ENCODE peak calls at places on chromosomes 5 and 9, in eight cellular contexts. P, U, F, I, T, H, B and E are unnamed samples.

GRCh38 chr9:106860731-106861584 is 2.0 kb upstream of the ZNF462 start:
- DNase-seq in P (peak), U (peak), F (peak), I (peak), T (peak), H (peak), B (no peak), E (peak)

GRCh38 chr5:109901628-109901981 is 211.9 kb downstream of the MAN2A1 start:
- DNase-seq in P (no peak), U (no peak), F (no peak), I (no peak), T (no peak), H (no peak), B (no peak), E (no peak)

GRCh38 chr9:93033541-93033940 is 25.0 kb upstream of the SUSD3 start:
- DNase-seq in P (peak), U (no peak), F (no peak), I (no peak), T (no peak), H (no peak), B (no peak), E (no peak)

GRCh38 chr9:115008536-115008935 is 78.1 kb upstream of the TNFSF8 start:
- DNase-seq in P (peak), U (no peak), F (no peak), I (peak), T (no peak), H (no peak), B (peak), E (peak)

GRCh38 chr5:143393516-143393915 is 10.0 kb downstream of the NR3C1 start:
- DNase-seq in P (no peak), U (no peak), F (no peak), I (no peak), T (no peak), H (no peak), B (no peak), E (no peak)

GRCh38 chr5:43386960-43387362 is 25.2 kb downstream of the CCL28 start:
- DNase-seq in P (no peak), U (no peak), F (no peak), I (no peak), T (no peak), H (no peak), B (no peak), E (no peak)

GRCh38 chr5:96961053-96961452 is 25.2 kb downstream of the LNPEP start:
- DNase-seq in P (peak), U (no peak), F (no peak), I (no peak), T (no peak), H (no peak), B (no peak), E (no peak)

GRCh38 chr9:33166263-33167083 is 663 bp downstream of the B4GALT1 start:
- DNase-seq in P (peak), U (peak), F (no peak), I (no peak), T (peak), H (peak), B (peak), E (peak)

GRCh38 chr9:33318781-33319180 is 28.5 kb downstream of the NFX1 start:
- DNase-seq in P (no peak), U (no peak), F (no peak), I (no peak), T (no peak), H (no peak), B (no peak), E (no peak)

GRCh38 chr9:95005276-95006141 is 279.0 kb downstream of the AOPEP start:
- DNase-seq in P (no peak), U (peak), F (no peak), I (no peak), T (peak), H (no peak), B (no peak), E (no peak)

GRCh38 chr9:2494571-2494970 is 127.0 kb upstream of the VLDLR start:
- DNase-seq in P (peak), U (no peak), F (no peak), I (peak), T (peak), H (no peak), B (peak), E (no peak)

GRCh38 chr5:148828461-148829247 is 2.2 kb downstream of the ADRB2 start:
- DNase-seq in P (no peak), U (no peak), F (no peak), I (no peak), T (no peak), H (no peak), B (no peak), E (no peak)

GRCh38 chr9:127650511-127650910 is 38.4 kb downstream of the STXBP1 start:
- DNase-seq in P (no peak), U (no peak), F (peak), I (no peak), T (no peak), H (no peak), B (no peak), E (no peak)

GRCh38 chr5:858726-859125 is 7.9 kb upstream of the ZDHHC11 start:
- DNase-seq in P (no peak), U (no peak), F (no peak), I (no peak), T (no peak), H (no peak), B (no peak), E (no peak)

GRCh38 chr9:125889524-125890473 is 142.6 kb downstream of the PBX3 start:
- DNase-seq in P (peak), U (peak), F (peak), I (peak), T (peak), H (peak), B (no peak), E (peak)

GRCh38 chr5:130289132-130290088 is 385.1 kb downstream of the CHSY3 start:
- DNase-seq in P (peak), U (no peak), F (no peak), I (no peak), T (no peak), H (no peak), B (no peak), E (no peak)

GRCh38 chr9:95641591-95641990 is 124.8 kb upstream of the PTCH1 start:
- DNase-seq in P (peak), U (no peak), F (no peak), I (peak), T (no peak), H (no peak), B (no peak), E (no peak)

GRCh38 chr9:4837768-4838546 is 45.2 kb downstream of the RCL1 start:
- DNase-seq in P (peak), U (no peak), F (no peak), I (peak), T (no peak), H (no peak), B (peak), E (no peak)

GRCh38 chr9:16469184-16469583 is 401.3 kb downstream of the BNC2 start:
- DNase-seq in P (no peak), U (no peak), F (no peak), I (no peak), T (no peak), H (no peak), B (no peak), E (no peak)

GRCh38 chr9:133701981-133702797 is 36.0 kb downstream of the SARDH start:
- DNase-seq in P (peak), U (no peak), F (peak), I (no peak), T (no peak), H (peak), B (no peak), E (peak)

GRCh38 chr5:168443533-168443932 is 42.7 kb upstream of the RARS1 start:
- DNase-seq in P (peak), U (no peak), F (no peak), I (no peak), T (no peak), H (no peak), B (no peak), E (no peak)

GRCh38 chr9:128072144-128073021 is 4.4 kb downstream of the SLC25A25 start:
- DNase-seq in P (peak), U (no peak), F (peak), I (peak), T (no peak), H (peak), B (peak), E (no peak)

GRCh38 chr9:119370816-119371215 is 1.6 kb upstream of the BRINP1 start:
- DNase-seq in P (peak), U (peak), F (peak), I (peak), T (peak), H (no peak), B (no peak), E (no peak)

GRCh38 chr9:19922476-19923118 is 133.8 kb upstream of the SLC24A2 start:
- DNase-seq in P (peak), U (no peak), F (no peak), I (peak), T (peak), H (no peak), B (peak), E (no peak)

GRCh38 chr5:6452622-6453504 is 4.2 kb downstream of the UBE2QL1 start:
- DNase-seq in P (no peak), U (no peak), F (no peak), I (no peak), T (no peak), H (no peak), B (no peak), E (no peak)

GRCh38 chr9:20650750-20651299 is 28.5 kb upstream of the MLLT3 start:
- DNase-seq in P (no peak), U (no peak), F (no peak), I (no peak), T (no peak), H (no peak), B (no peak), E (no peak)

GRCh38 chr5:59249726-59250125 is 643.8 kb downstream of the PDE4D start:
- DNase-seq in P (no peak), U (no peak), F (no peak), I (no peak), T (no peak), H (no peak), B (no peak), E (no peak)

GRCh38 chr5:59254055-59254687 is 639.4 kb downstream of the PDE4D start:
- DNase-seq in P (no peak), U (no peak), F (no peak), I (no peak), T (no peak), H (no peak), B (no peak), E (no peak)

GRCh38 chr5:59251627-59252026 is 641.9 kb downstream of the PDE4D start:
- DNase-seq in P (no peak), U (no peak), F (no peak), I (no peak), T (no peak), H (no peak), B (no peak), E (no peak)

GRCh38 chr5:59256331-59256730 is 637.2 kb downstream of the PDE4D start:
- DNase-seq in P (no peak), U (no peak), F (no peak), I (no peak), T (no peak), H (no peak), B (no peak), E (no peak)

DNA sequence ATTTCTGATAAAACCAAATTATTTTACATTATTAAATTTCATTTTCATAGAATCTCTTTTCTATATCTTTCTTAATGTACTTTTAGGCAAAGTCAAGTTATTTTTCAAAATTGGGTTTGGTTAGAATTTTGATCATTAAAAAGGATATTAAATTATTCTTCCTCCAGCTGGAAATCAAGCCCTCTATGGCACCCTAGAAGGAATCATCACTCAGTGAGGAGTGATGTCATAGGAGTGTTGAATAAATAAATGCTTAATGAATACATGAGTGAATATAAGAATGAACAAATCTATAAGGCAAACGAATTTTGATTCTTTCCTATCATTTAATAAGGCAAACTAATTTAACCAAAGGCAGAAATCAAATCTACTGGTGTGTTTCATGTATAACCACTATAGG is 639.9 kb downstream of the PDE4D start:
- DNase-seq in P (no peak), U (no peak), F (no peak), I (no peak), T (no peak), H (no peak), B (no peak), E (no peak)
- TF ChIP-seq CTCF in P (no peak), U (no peak), F (no peak), I (no peak), T (no peak), H (no peak), B (no peak), E (no peak)

GRCh38 chr9:27476870-27477269 is 47.2 kb upstream of the IFNK start:
- DNase-seq in P (no peak), U (no peak), F (no peak), I (no peak), T (no peak), H (no peak), B (no peak), E (no peak)

GRCh38 chr9:27482709-27483108 is 41.4 kb upstream of the IFNK start:
- DNase-seq in P (no peak), U (no peak), F (no peak), I (no peak), T (no peak), H (no peak), B (no peak), E (no peak)

GRCh38 chr9:27474350-27474749 is 49.7 kb upstream of the IFNK start:
- DNase-seq in P (no peak), U (no peak), F (no peak), I (no peak), T (no peak), H (no peak), B (no peak), E (no peak)

GRCh38 chr9:27475057-27475456 is 49.0 kb upstream of the IFNK start:
- DNase-seq in P (no peak), U (no peak), F (no peak), I (no peak), T (no peak), H (no peak), B (no peak), E (no peak)

DNA sequence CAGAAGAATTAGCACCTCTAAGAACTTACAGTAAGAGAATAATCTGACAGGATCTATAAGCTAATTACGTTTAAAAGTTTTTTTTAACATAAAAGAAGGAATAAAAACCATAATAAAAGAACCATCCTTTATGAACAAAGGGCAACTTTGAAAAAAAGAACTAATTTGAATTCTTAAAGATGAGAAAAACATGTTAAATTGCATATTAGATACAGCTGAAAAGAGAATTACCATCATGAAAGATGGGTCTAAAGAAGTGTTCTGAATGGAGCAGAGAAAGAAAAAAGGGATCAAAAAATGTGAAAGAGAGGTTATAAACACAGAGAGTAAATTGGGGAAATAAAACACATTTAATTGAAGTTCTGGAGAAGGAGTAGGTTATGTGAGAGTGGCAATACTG is 45.8 kb upstream of the IFNK start:
- DNase-seq in P (no peak), U (no peak), F (no peak), I (no peak), T (no peak), H (no peak), B (no peak), E (no peak)
- TF ChIP-seq CTCF in P (no peak), U (no peak), F (no peak), I (no peak), T (no peak), H (no peak), B (no peak), E (no peak)

DNA sequence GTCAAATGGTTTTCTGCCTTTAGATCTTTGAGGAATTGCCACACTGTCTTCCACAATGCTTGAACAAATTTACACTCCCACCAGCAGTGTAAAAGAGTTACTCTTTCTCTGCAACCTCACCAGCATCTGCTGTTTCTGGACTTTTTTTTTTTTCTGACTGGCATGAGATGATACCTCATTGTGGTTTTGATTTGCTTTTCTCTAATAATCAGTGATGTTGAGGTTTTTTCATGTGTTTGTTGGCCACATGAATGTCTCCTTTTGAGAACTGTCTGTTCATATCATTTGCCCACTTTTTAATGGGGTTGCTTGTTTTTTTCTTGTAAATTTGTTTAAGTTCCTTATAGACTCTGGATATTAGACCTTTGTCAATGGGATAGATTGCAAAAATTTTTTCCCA is 129.2 kb upstream of the PTGER4 start:
- DNase-seq in P (no peak), U (no peak), F (no peak), I (no peak), T (no peak), H (no peak), B (no peak), E (no peak)
- TF ChIP-seq CTCF in P (no peak), U (no peak), F (no peak), I (no peak), T (no peak), H (no peak), B (no peak), E (no peak)

GRCh38 chr5:37900692-37901091 is 60.9 kb upstream of the GDNF start:
- DNase-seq in P (peak), U (peak), F (no peak), I (peak), T (peak), H (peak), B (peak), E (no peak)
- TF ChIP-seq CTCF in P (no peak), U (no peak), F (no peak), I (peak), T (peak), H (no peak), B (peak), E (no peak)

GRCh38 chr9:17509698-17510097 is 69.2 kb upstream of the SH3GL2 start:
- DNase-seq in P (no peak), U (no peak), F (no peak), I (peak), T (no peak), H (no peak), B (peak), E (no peak)
- TF ChIP-seq CTCF in P (no peak), U (no peak), F (no peak), I (no peak), T (no peak), H (no peak), B (no peak), E (no peak)

GRCh38 chr9:13689925-13690324 is 410.4 kb upstream of the MPDZ start:
- DNase-seq in P (no peak), U (no peak), F (no peak), I (no peak), T (no peak), H (no peak), B (no peak), E (no peak)
- TF ChIP-seq CTCF in P (no peak), U (no peak), F (no peak), I (no peak), T (no peak), H (no peak), B (no peak), E (no peak)